ENCODE peak calls at places on chromosomes 5 and 9, in ten cellular contexts. E is HTR-8/SVneo; H is HCT116; N is HEK293T; C is NCI-H1092; R is RPMI8226; U is NCI-H774; V is lower lobe of right lung; A is naive thymus-derived CD8-positive, alpha-beta T cell; B is left ventricle myocardium superior. F is an unnamed sample.

GRCh38 chr5:73955447-73955846 is 329.5 kb downstream of the ARHGEF28 start:
- DNase-seq in A (no peak), N (no peak), B (no peak), U (no peak), E (no peak), C (no peak), H (no peak), R (no peak), V (no peak), F (no peak)

GRCh38 chr5:10331341-10331796 is 22.1 kb upstream of the MARCHF6 start:
- DNase-seq in V (peak; percentile 66), A (no peak), H (no peak), R (peak; percentile 35), E (no peak), N (no peak), C (peak; percentile 97), U (peak; percentile 97), B (peak; percentile 83), F (no peak)

GRCh38 chr9:104386020-104386419 is 118.0 kb upstream of the OR13F1 start:
- DNase-seq in E (no peak), C (no peak), B (no peak), H (no peak), N (no peak), V (no peak), U (no peak), A (no peak), R (no peak), F (no peak)

GRCh38 chr9:4850611-4851010 is 57.9 kb downstream of the RCL1 start:
- DNase-seq in C (no peak), V (no peak), R (no peak), H (no peak), B (no peak), E (no peak), U (no peak), A (no peak), N (no peak), F (no peak)

GRCh38 chr5:4879075-4879474 is 261.1 kb upstream of the ADAMTS16 start:
- DNase-seq in V (no peak), H (no peak), R (no peak), C (no peak), A (no peak), B (no peak), N (no peak), U (no peak), E (no peak), F (no peak)

GRCh38 chr9:71626395-71626794 is 141.9 kb downstream of the CEMIP2 start:
- DNase-seq in E (no peak), H (no peak), U (no peak), A (no peak), N (no peak), C (no peak), B (no peak), V (no peak), R (no peak), F (no peak)

GRCh38 chr5:169652057-169652456 is 15.0 kb downstream of the DOCK2 start:
- DNase-seq in A (no peak), C (peak; percentile 20), R (no peak), V (no peak), U (no peak), N (no peak), H (no peak), E (no peak), B (peak; percentile 79), F (no peak)

GRCh38 chr5:115875447-115875846 is 33.7 kb downstream of the AP3S1 start:
- DNase-seq in C (no peak), A (no peak), R (no peak), E (no peak), V (no peak), N (peak; percentile 21), H (no peak), U (no peak), B (no peak), F (no peak)

GRCh38 chr9:38254151-38254550 is 138.4 kb upstream of the ALDH1B1 start:
- DNase-seq in A (no peak), E (no peak), N (no peak), H (no peak), R (no peak), C (no peak), B (no peak), V (no peak), U (no peak), F (no peak)